ENCODE peak calls at places on chromosome 2, in ten cellular contexts. G is T-helper 2 cell; Z is GM23248; E is A673; K is stimulated activated CD4-positive, alpha-beta T cell treated with anti-CD3 and anti-CD28 coated beads, TNF-alpha, amount 100 ng/mL, for 24 hours; T is naive B cell; A is MCF 10A; P is GM12865; U is AG04450; N is IMR-90. O is an unnamed sample.

GRCh38 chr2:38581193-38582147 is 21.3 kb downstream of the HNRNPLL start:
- DNase-seq in U (peak; percentile 57), G (no peak), P (peak; percentile 86), E (peak; percentile 87), T (peak; percentile 65), A (peak; percentile 77), N (peak; percentile 82), Z (peak; percentile 80), K (no peak), O (peak; percentile 86)

GRCh38 chr2:3913252-3913651 is 209.9 kb downstream of the DCDC2C start:
- DNase-seq in G (no peak), Z (no peak), E (peak; percentile 37), N (no peak), T (no peak), K (no peak), U (no peak), A (no peak), P (no peak), O (no peak)

GRCh38 chr2:215712219-215712849 is 276.5 kb upstream of the FN1 start:
- DNase-seq in A (no peak), Z (peak; percentile 38), G (no peak), N (no peak), K (no peak), T (no peak), P (no peak), E (no peak), U (no peak), O (no peak)

GRCh38 chr2:237495521-237496117 is 8.6 kb downstream of the MLPH start:
- DNase-seq in N (no peak), P (no peak), E (no peak), Z (no peak), K (no peak), U (no peak), G (no peak), T (no peak), A (no peak), O (no peak)

GRCh38 chr2:206798009-206798408 is 32.6 kb downstream of the FASTKD2 start:
- DNase-seq in G (no peak), A (no peak), Z (no peak), N (no peak), T (no peak), U (no peak), E (no peak), K (no peak), P (peak; percentile 41), O (no peak)

GRCh38 chr2:222603501-222603900 is 52.4 kb downstream of the FARSB start:
- DNase-seq in N (no peak), K (no peak), G (no peak), E (no peak), Z (no peak), T (no peak), A (no peak), P (no peak), U (no peak), O (no peak)

GRCh38 chr2:156673271-156673615 is 237.1 kb downstream of the GPD2 start:
- DNase-seq in U (no peak), E (peak; percentile 18), N (no peak), Z (no peak), G (no peak), K (no peak), P (no peak), T (no peak), A (no peak), O (no peak)

GRCh38 chr2:54522624-54523281 is 66.6 kb downstream of the SPTBN1 start:
- DNase-seq in T (peak; percentile 68), E (peak; percentile 75), A (peak; percentile 92), N (peak; percentile 59), Z (peak; percentile 59), U (no peak), K (peak; percentile 32), P (peak; percentile 84), G (peak; percentile 3), O (peak; percentile 88)

GRCh38 chr2:31729442-31730092 is 148.8 kb upstream of the SRD5A2 start:
- DNase-seq in T (no peak), G (no peak), P (peak; percentile 47), E (peak; percentile 62), N (peak; percentile 35), A (peak; percentile 68), Z (peak; percentile 69), U (peak; percentile 4), K (no peak), O (peak; percentile 74)

GRCh38 chr2:100742884-100743283 is 77.1 kb upstream of the NPAS2 start:
- DNase-seq in G (no peak), N (peak; percentile 98), P (no peak), Z (peak; percentile 94), K (no peak), U (peak; percentile 92), E (peak; percentile 24), A (peak; percentile 11), T (no peak), O (no peak)

GRCh38 chr2:11161747-11162146 is 6.5 kb downstream of the SLC66A3 start:
- DNase-seq in Z (no peak), K (no peak), P (no peak), U (no peak), G (no peak), T (no peak), A (no peak), N (no peak), E (no peak), O (no peak)

GRCh38 chr2:194054262-194054767 is 1602.7 kb upstream of the SLC39A10 start:
- DNase-seq in K (no peak), U (no peak), G (no peak), E (no peak), A (no peak), P (no peak), N (no peak), T (no peak), Z (no peak), O (no peak)

GRCh38 chr2:44269831-44270230 is 5.4 kb upstream of the SLC3A1 start:
- DNase-seq in K (no peak), T (no peak), N (no peak), Z (no peak), P (no peak), E (no peak), U (no peak), A (no peak), G (no peak), O (no peak)

GRCh38 chr2:128474962-128475361 is 156.3 kb upstream of the HS6ST1 start:
- DNase-seq in U (no peak), A (no peak), T (no peak), Z (no peak), K (no peak), G (no peak), P (no peak), E (no peak), N (no peak), O (no peak)

GRCh38 chr2:240586919-240587800 is 626 bp downstream of the CAPN10 start:
- DNase-seq in U (no peak), G (peak; percentile 40), P (peak; percentile 66), K (no peak), T (no peak), A (peak; percentile 39), N (no peak), E (peak; percentile 45), Z (peak; percentile 61), O (peak; percentile 51)

GRCh38 chr2:222613715-222614331 is 42.1 kb downstream of the FARSB start:
- DNase-seq in U (peak; percentile 10), A (peak; percentile 59), T (no peak), N (peak; percentile 66), E (peak; percentile 76), P (peak; percentile 57), K (no peak), G (no peak), Z (peak; percentile 65), O (peak; percentile 61)

GRCh38 chr2:232927793-232928563 is 57.9 kb downstream of the SNORC start:
- DNase-seq in K (no peak), U (no peak), T (peak; percentile 24), P (no peak), E (peak; percentile 37), A (no peak), G (no peak), Z (peak; percentile 26), N (no peak), O (peak; percentile 40)

GRCh38 chr2:15177103-15177502 is 384.0 kb downstream of the NBAS start:
- DNase-seq in A (peak; percentile 10), P (peak; percentile 93), E (peak; percentile 27), G (peak; percentile 54), U (no peak), Z (peak; percentile 37), T (no peak), K (peak; percentile 42), N (peak; percentile 63), O (peak; percentile 70)

GRCh38 chr2:44424211-44424610 is 62.5 kb downstream of the CAMKMT start:
- DNase-seq in U (no peak), T (no peak), A (no peak), G (no peak), P (no peak), K (no peak), E (no peak), N (no peak), Z (no peak), O (no peak)

O was measured in PC-3.